ENCODE peak calls at places on chromosomes 5 and 9, in seven cellular contexts. V, A, R, Q, S, K and G are unnamed samples.

GRCh38 chr5:89236900-89237299 is 353.9 kb upstream of the MEF2C start:
- DNase-seq in R (no peak), S (peak; percentile 4), Q (no peak), K (no peak), V (no peak), A (peak; percentile 17), G (no peak)

GRCh38 chr9:78921341-78921740 is 624.4 kb downstream of the PSAT1 start:
- DNase-seq in R (no peak), V (no peak), S (peak; percentile 43), A (no peak), K (no peak), Q (no peak), G (no peak)

GRCh38 chr9:134051319-134051718 is 16.5 kb downstream of the BRD3 start:
- DNase-seq in K (no peak), A (no peak), V (no peak), R (no peak), Q (no peak), S (no peak), G (no peak)

GRCh38 chr5:142322747-142323479 is 1.9 kb downstream of the SPRY4 start:
- DNase-seq in A (peak; percentile 74), S (peak; percentile 69), Q (no peak), R (peak; percentile 14), K (no peak), V (no peak), G (peak; percentile 41)

GRCh38 chr9:135221576-135221950 is 134.1 kb downstream of the OLFM1 start:
- DNase-seq in V (no peak), K (no peak), R (no peak), Q (no peak), S (no peak), A (no peak), G (no peak)

GRCh38 chr5:579211-579610 is 32.9 kb upstream of the CEP72 start:
- DNase-seq in Q (no peak), K (no peak), R (no peak), V (no peak), S (no peak), A (no peak), G (no peak)

GRCh38 chr5:139137703-139138102 is 60.5 kb downstream of the SIL1 start:
- DNase-seq in Q (peak; percentile 50), A (peak; percentile 35), V (no peak), K (no peak), S (peak; percentile 26), R (no peak), G (no peak)

GRCh38 chr5:53027913-53028312 is 38.8 kb downstream of the ITGA2 start:
- DNase-seq in V (no peak), R (no peak), A (peak; percentile 56), Q (no peak), K (no peak), S (peak; percentile 82), G (no peak)

GRCh38 chr5:65062684-65063083 is 294.0 kb downstream of the CWC27 start:
- DNase-seq in Q (peak; percentile 58), K (no peak), S (peak; percentile 94), V (no peak), A (peak; percentile 96), R (no peak), G (peak; percentile 7)

GRCh38 chr5:103617090-103617489 is 54.5 kb upstream of the NUDT12 start:
- DNase-seq in A (no peak), K (no peak), R (no peak), V (no peak), S (no peak), Q (no peak), G (no peak)

GRCh38 chr5:38638656-38639055 is 82.2 kb upstream of the LIFR start:
- DNase-seq in K (no peak), V (no peak), S (no peak), Q (no peak), R (no peak), A (no peak), G (peak; percentile 91)
- H2AK5ac ChIP-seq in K (no peak overlapping the region), V (no peak overlapping the region), S (no peak overlapping the region), Q (no peak overlapping the region), R (no peak overlapping the region), A (no peak overlapping the region), G (no peak overlapping the region)

GRCh38 chr9:20028849-20029231 is 240.0 kb upstream of the SLC24A2 start:
- DNase-seq in V (no peak), R (no peak), Q (no peak), S (no peak), A (peak; percentile 29), K (no peak), G (no peak)
- H3K23ac ChIP-seq in V (no peak overlapping the region), R (no peak overlapping the region), Q (no peak overlapping the region), S (no peak overlapping the region), A (no peak overlapping the region), K (no peak overlapping the region), G (no peak overlapping the region)

GRCh38 chr9:107228648-107229047 is 54.4 kb upstream of the RAD23B start:
- DNase-seq in S (no peak), V (no peak), Q (no peak), A (no peak), R (no peak), K (no peak), G (no peak)

GRCh38 chr9:107224252-107224651 is 58.8 kb upstream of the RAD23B start:
- DNase-seq in K (no peak), Q (no peak), R (no peak), S (no peak), A (no peak), V (no peak), G (no peak)

GRCh38 chr9:107227696-107228258 is 55.3 kb upstream of the RAD23B start:
- DNase-seq in V (no peak), K (no peak), R (no peak), A (no peak), S (peak; percentile 47), Q (no peak), G (no peak)

GRCh38 chr9:107229146-107229545 is 53.9 kb upstream of the RAD23B start:
- DNase-seq in Q (no peak), V (no peak), A (no peak), S (peak; percentile 8), K (no peak), R (no peak), G (no peak)

DNA sequence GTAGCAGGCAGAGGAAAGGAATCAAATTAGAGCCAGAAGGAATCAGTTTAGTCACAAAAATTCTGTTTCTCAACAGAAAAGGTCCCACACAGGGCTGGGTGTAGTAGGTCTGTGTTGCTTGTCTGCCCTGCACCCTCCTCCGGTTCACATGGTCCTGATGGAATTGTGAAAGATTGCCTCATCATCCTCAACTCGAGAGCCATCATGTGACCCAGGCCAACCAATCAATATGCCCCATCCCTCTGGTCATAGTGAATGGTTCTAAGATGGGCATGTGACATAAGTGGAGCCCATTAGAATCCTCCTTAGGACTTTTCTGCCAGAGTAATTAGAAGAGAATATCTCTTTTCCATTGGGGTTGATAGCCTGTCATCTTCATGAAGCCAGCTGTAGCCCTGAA is 56.6 kb upstream of the RAD23B start:
- DNase-seq in S (no peak), A (no peak), R (no peak), Q (peak; percentile 57), K (no peak), V (no peak), G (no peak)
- H2AK5ac ChIP-seq in S (no peak overlapping the region), A (no peak overlapping the region), R (no peak overlapping the region), Q (no peak overlapping the region), K (no peak overlapping the region), V (no peak overlapping the region), G (no peak overlapping the region)

GRCh38 chr5:170200876-170201275 is 31.9 kb upstream of the C5orf58 start:
- DNase-seq in V (no peak), S (no peak), A (no peak), Q (peak; percentile 76), R (no peak), K (no peak), G (no peak)
- H3K23ac ChIP-seq in V (no peak overlapping the region), S (no peak overlapping the region), A (no peak overlapping the region), Q (no peak overlapping the region), R (no peak overlapping the region), K (no peak overlapping the region), G (no peak overlapping the region)

GRCh38 chr9:37271679-37272078 is 150.8 kb upstream of the GRHPR start:
- DNase-seq in V (no peak), Q (no peak), S (peak; percentile 11), A (no peak), K (no peak), R (no peak), G (peak; percentile 45)
- H2AK5ac ChIP-seq in V (no peak overlapping the region), Q (no peak overlapping the region), S (no peak overlapping the region), A (no peak overlapping the region), K (no peak overlapping the region), R (no peak overlapping the region), G (no peak overlapping the region)

GRCh38 chr5:82338731-82339130 is 60.6 kb upstream of the RPS23 start:
- DNase-seq in R (no peak), V (no peak), Q (no peak), S (no peak), A (no peak), K (no peak), G (no peak)
- H3K23ac ChIP-seq in R (no peak overlapping the region), V (no peak overlapping the region), Q (no peak overlapping the region), S (no peak overlapping the region), A (no peak overlapping the region), K (no peak overlapping the region), G (no peak overlapping the region)

GRCh38 chr5:141121985-141122384 is 367 bp downstream of the PCDHB4 start:
- DNase-seq in S (no peak), A (no peak), V (peak; percentile 28), K (no peak), R (no peak), Q (no peak), G (no peak)

GRCh38 chr5:141127305-141127704 is 5.7 kb downstream of the PCDHB4 start:
- DNase-seq in V (no peak), S (no peak), K (no peak), R (no peak), A (no peak), Q (peak; percentile 60), G (no peak)

DNA sequence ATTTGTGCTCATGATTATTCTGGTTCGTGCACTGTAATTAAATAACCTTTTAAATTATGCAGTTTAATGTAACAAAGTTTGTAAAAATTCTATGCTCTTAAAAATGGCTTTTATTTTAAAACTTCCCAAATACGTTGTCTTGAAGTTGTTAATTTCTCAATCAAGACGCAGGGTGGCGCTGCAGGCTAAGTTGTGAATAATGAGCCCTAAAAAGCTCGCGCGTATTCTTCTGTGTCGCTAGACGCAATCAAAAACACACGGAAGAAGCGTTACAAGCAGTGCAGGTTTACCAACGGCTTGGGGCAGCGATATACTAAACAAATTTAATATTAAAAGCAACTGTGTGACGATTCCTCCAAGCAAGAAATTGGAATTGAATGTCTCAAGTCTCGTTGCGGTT is at the start of gene PCDHB4:
- DNase-seq in Q (peak; percentile 64), R (no peak), A (no peak), K (no peak), S (no peak), V (peak; percentile 51), G (no peak)
- H2AK5ac ChIP-seq in Q (no peak within 1 kb of the TSS), R (no peak within 1 kb of the TSS), A (no peak within 1 kb of the TSS), K (no peak within 1 kb of the TSS), S (no peak within 1 kb of the TSS), V (no peak within 1 kb of the TSS), G (no peak within 1 kb of the TSS)

GRCh38 chr5:94613583-94613982 is 4.8 kb downstream of the KIAA0825 start:
- DNase-seq in S (peak; percentile 13), R (no peak), K (no peak), Q (peak; percentile 65), V (no peak), A (peak; percentile 29), G (peak; percentile 19)
- H3K23ac ChIP-seq in S (no peak overlapping the region), R (no peak overlapping the region), K (no peak overlapping the region), Q (no peak overlapping the region), V (no peak overlapping the region), A (no peak overlapping the region), G (no peak overlapping the region)